ENCODE peak calls at places on chromosomes 5 and 9, in seven cellular contexts. H is T-helper 9 cell; E is hippocampal formation; J is IMR-90; U is OCI-LY7; X is activated T-cell treated with anti-CD3 and anti-CD28 coated beads, Interleukin-2, amount 50 U/mL, for 72 hours; I is T-cell. D is an unnamed sample.

GRCh38 chr9:36486454-36486932 is 86.2 kb upstream of the MELK start:
- DNase-seq in J (peak), X (no peak), E (peak), H (peak), I (no peak), U (no peak), D (no peak)

GRCh38 chr9:128286435-128286834 is 10.4 kb downstream of the SWI5 start:
- DNase-seq in U (no peak), I (no peak), X (no peak), J (peak), E (peak), H (no peak), D (no peak)

GRCh38 chr5:113235884-113236283 is 198.9 kb downstream of the TSSK1B start:
- DNase-seq in E (no peak), U (no peak), X (no peak), H (no peak), I (no peak), J (no peak), D (no peak)

GRCh38 chr9:99447951-99448350 is 225.9 kb downstream of the SEC61B start:
- DNase-seq in E (no peak), X (no peak), J (no peak), I (no peak), H (no peak), U (no peak), D (no peak)

GRCh38 chr5:100890514-100891008 is 12.5 kb downstream of the ST8SIA4 start:
- DNase-seq in J (no peak), I (no peak), H (no peak), E (no peak), U (peak), X (no peak), D (no peak)

GRCh38 chr9:6055213-6055612 is 39.8 kb upstream of the RANBP6 start:
- DNase-seq in X (peak), I (peak), E (peak), U (peak), J (peak), H (no peak), D (no peak)

GRCh38 chr9:70484232-70485130 is 70.0 kb upstream of the KLF9 start:
- DNase-seq in J (peak), I (peak), X (no peak), U (peak), H (no peak), E (peak), D (no peak)

GRCh38 chr5:119367502-119368237 is 11.9 kb downstream of the TNFAIP8 start:
- DNase-seq in X (peak), I (no peak), H (no peak), J (peak), E (no peak), U (no peak), D (no peak)

GRCh38 chr5:170137694-170138214 is 32.1 kb downstream of the FOXI1 start:
- DNase-seq in H (no peak), U (no peak), E (no peak), I (no peak), J (no peak), X (no peak), D (no peak)

GRCh38 chr5:1507457-1507856 is 16.3 kb downstream of the LPCAT1 start:
- DNase-seq in U (no peak), H (no peak), I (no peak), E (no peak), X (no peak), J (no peak), D (no peak)

GRCh38 chr5:55853271-55853670 is 2.1 kb downstream of the IL31RA start:
- DNase-seq in J (no peak), I (no peak), H (no peak), U (no peak), X (no peak), E (no peak), D (no peak)

GRCh38 chr5:123785160-123786001 is 273.4 kb downstream of the CSNK1G3 start:
- DNase-seq in J (peak), X (no peak), I (no peak), E (no peak), U (no peak), H (no peak), D (no peak)

GRCh38 chr5:5799826-5800225 is 377.3 kb downstream of the ICE1 start:
- DNase-seq in U (no peak), X (no peak), H (no peak), J (no peak), I (no peak), E (no peak), D (no peak)

GRCh38 chr5:106094836-106095235 is 1575.9 kb downstream of the EFNA5 start:
- DNase-seq in X (no peak), U (no peak), I (no peak), H (no peak), J (peak), E (no peak), D (no peak)

GRCh38 chr5:103263054-103263453 is 4.5 kb downstream of the MACIR start:
- DNase-seq in E (no peak), H (no peak), U (no peak), J (no peak), X (no peak), I (no peak), D (no peak)

GRCh38 chr9:92714016-92714415 is 44.1 kb upstream of the IPPK start:
- DNase-seq in U (no peak), H (no peak), J (no peak), I (no peak), E (no peak), X (no peak), D (no peak)

GRCh38 chr5:139914218-139914807 is 118.7 kb downstream of the PSD2 start:
- DNase-seq in I (no peak), X (no peak), E (no peak), J (no peak), H (no peak), U (no peak), D (no peak)

GRCh38 chr9:127930298-127931091 is at the start of gene PIP5KL1:
- DNase-seq in H (peak), J (peak), E (peak), I (peak), U (peak), X (peak), D (peak)

GRCh38 chr5:66987949-66988838 is 208.4 kb downstream of the CD180 start:
- DNase-seq in U (peak), J (peak), X (no peak), I (no peak), H (no peak), E (no peak), D (peak)

GRCh38 chr5:2410451-2410850 is 341.0 kb downstream of the IRX2 start:
- DNase-seq in H (no peak), X (no peak), J (no peak), U (no peak), E (no peak), I (no peak), D (no peak)

GRCh38 chr5:113274836-113275414 is 159.9 kb downstream of the TSSK1B start:
- DNase-seq in J (no peak), U (no peak), E (peak), I (no peak), H (no peak), X (no peak), D (no peak)

GRCh38 chr9:37451628-37452027 is 13.6 kb downstream of the ZBTB5 start:
- DNase-seq in H (no peak), J (no peak), I (no peak), E (no peak), U (no peak), X (no peak), D (no peak)

GRCh38 chr5:95861221-95861857 is 38.8 kb upstream of the GLRX start:
- DNase-seq in U (peak), E (no peak), J (peak), H (no peak), X (peak), I (no peak), D (no peak)

GRCh38 chr9:108444400-108445358 is 411.1 kb downstream of the ACTL7B start:
- DNase-seq in E (no peak), I (no peak), J (peak), H (no peak), U (no peak), X (no peak), D (no peak)

GRCh38 chr9:125674981-125675973 is 31.7 kb downstream of the MAPKAP1 start:
- DNase-seq in E (no peak), J (peak), X (no peak), H (no peak), I (no peak), U (no peak), D (no peak)

GRCh38 chr9:5696884-5697283 is 68.0 kb downstream of the RIC1 start:
- DNase-seq in E (no peak), H (no peak), U (no peak), X (no peak), J (no peak), I (no peak), D (no peak)